ENCODE peak calls at places on chromosome 15, in nine cellular contexts. B is nephron progenitor cell, R is activated gamma-delta T cell treated with Interleukin-2 at 50 U/mL for 16 hours, W is T-helper 2 cell, C is uterus, Y is DMS53, D is thoracic aorta, V is mesenchymal stem cell, T is fibroblast of pulmonary artery. Q is an unnamed sample.

GRCh38 chr15:89018235-89018634 is 70.0 kb upstream of the ABHD2 start:
- DNase-seq in D (peak), T (peak), R (no peak), B (peak), C (peak), V (no peak), W (no peak), Y (no peak), Q (peak)

GRCh38 chr15:101071651-101072050 is 152.5 kb downstream of the LRRK1 start:
- DNase-seq in V (no peak), B (no peak), T (no peak), R (no peak), D (no peak), C (no peak), W (no peak), Y (no peak), Q (no peak)

GRCh38 chr15:74631935-74632560 is 16.4 kb downstream of the CLK3 start:
- DNase-seq in W (peak), R (peak), C (peak), T (peak), B (peak), D (no peak), Y (peak), V (peak), Q (peak)

GRCh38 chr15:70132148-70132547 is 34.4 kb upstream of the TLE3 start:
- DNase-seq in D (no peak), Y (no peak), W (no peak), T (peak), C (peak), B (no peak), V (no peak), R (no peak), Q (no peak)

GRCh38 chr15:65611888-65612615 is 1.1 kb upstream of the INTS14 start:
- DNase-seq in T (no peak), Y (peak), C (no peak), W (no peak), V (no peak), B (peak), D (no peak), R (no peak), Q (no peak)

GRCh38 chr15:98903377-98904018 is 104.1 kb downstream of the PGPEP1L start:
- DNase-seq in R (no peak), Y (peak), D (no peak), T (peak), C (no peak), B (no peak), W (no peak), V (peak), Q (no peak)

GRCh38 chr15:25830844-25831443 is 32.2 kb downstream of the ATP10A start:
- DNase-seq in Y (no peak), W (no peak), R (no peak), C (peak), B (no peak), T (peak), V (peak), D (peak), Q (peak)

GRCh38 chr15:45862034-45862433 is 227.2 kb downstream of the SQOR start:
- DNase-seq in T (no peak), V (no peak), D (no peak), R (no peak), Y (no peak), B (no peak), C (no peak), W (no peak), Q (no peak)

GRCh38 chr15:65877752-65878151 is 8.5 kb downstream of the RAB11A start:
- DNase-seq in T (no peak), Y (no peak), W (no peak), C (no peak), R (no peak), D (no peak), V (no peak), B (no peak), Q (no peak)

GRCh38 chr15:78536134-78536533 is 4.1 kb upstream of the PSMA4 start:
- DNase-seq in R (no peak), C (no peak), V (peak), D (no peak), W (no peak), B (no peak), Y (no peak), T (no peak), Q (no peak)

GRCh38 chr15:84976746-84977345 is 4.8 kb upstream of the PDE8A start:
- DNase-seq in C (no peak), W (no peak), D (no peak), T (no peak), R (no peak), B (no peak), V (no peak), Y (no peak), Q (no peak)

GRCh38 chr15:83695901-83696425 is 42.0 kb downstream of the ADAMTSL3 start:
- DNase-seq in C (no peak), R (no peak), B (no peak), V (no peak), D (no peak), T (no peak), W (no peak), Y (no peak), Q (no peak)

GRCh38 chr15:100918690-100919480 is at the start of gene LRRK1:
- DNase-seq in D (no peak), T (peak), R (no peak), V (peak), W (no peak), B (peak), Y (peak), C (no peak), Q (peak)

GRCh38 chr15:90036343-90036742 is 35.2 kb downstream of the ZNF710 start:
- DNase-seq in Y (no peak), V (no peak), R (no peak), W (no peak), D (no peak), T (no peak), B (peak), C (no peak), Q (no peak)

GRCh38 chr15:72271895-72272212 is 500 bp downstream of the PARP6 start:
- DNase-seq in W (no peak), V (peak), R (no peak), D (no peak), Y (peak), B (no peak), C (no peak), T (peak), Q (no peak)

GRCh38 chr15:69792823-69793222 is 304.9 kb downstream of the TLE3 start:
- DNase-seq in C (no peak), B (no peak), W (no peak), V (no peak), D (no peak), T (no peak), R (no peak), Y (no peak), Q (no peak)

GRCh38 chr15:70127288-70127746 is 29.6 kb upstream of the TLE3 start:
- DNase-seq in R (no peak), D (no peak), T (peak), B (no peak), V (peak), Y (no peak), W (no peak), C (no peak), Q (peak)

GRCh38 chr15:46442901-46443590 is 808.2 kb downstream of the SQOR start:
- DNase-seq in R (no peak), T (peak), V (peak), W (no peak), D (no peak), B (no peak), Y (no peak), C (no peak), Q (no peak)

GRCh38 chr15:77251662-77252061 is 168.2 kb downstream of the PEAK1 start:
- DNase-seq in C (no peak), B (peak), T (peak), R (no peak), V (peak), Y (no peak), D (no peak), W (no peak), Q (no peak)

GRCh38 chr15:44535509-44536297 is 1.2 kb upstream of the EIF3J start:
- DNase-seq in C (peak), D (no peak), V (no peak), B (peak), W (no peak), Y (peak), R (peak), T (no peak), Q (no peak)

GRCh38 chr15:25846377-25846776 is 16.8 kb downstream of the ATP10A start:
- DNase-seq in D (no peak), W (no peak), B (no peak), Y (no peak), C (no peak), V (no peak), R (peak), T (no peak), Q (no peak)

GRCh38 chr15:100809151-100809550 is 70.5 kb upstream of the ALDH1A3 start:
- DNase-seq in C (no peak), V (no peak), T (peak), B (no peak), Y (no peak), D (no peak), R (no peak), W (no peak), Q (no peak)

GRCh38 chr15:78225783-78226541 is 8.4 kb downstream of the ACSBG1 start:
- DNase-seq in D (no peak), T (no peak), C (no peak), W (no peak), R (no peak), Y (no peak), B (no peak), V (no peak), Q (no peak)

GRCh38 chr15:74415966-74416916 is 17.5 kb downstream of the SEMA7A start:
- DNase-seq in R (no peak), Y (no peak), V (no peak), C (no peak), T (no peak), D (no peak), B (no peak), W (no peak), Q (no peak)

GRCh38 chr15:62846131-62846804 is 196.3 kb upstream of the TPM1 start:
- DNase-seq in R (no peak), D (no peak), C (no peak), B (no peak), W (no peak), T (no peak), V (no peak), Y (no peak), Q (no peak)

GRCh38 chr15:101308604-101309435 is 13.8 kb upstream of the SNRPA1 start:
- DNase-seq in V (no peak), T (no peak), Y (no peak), R (no peak), W (no peak), C (no peak), D (no peak), B (no peak), Q (no peak)

GRCh38 chr15:80418892-80419537 is 14.8 kb downstream of the ARNT2 start:
- DNase-seq in D (no peak), V (peak), R (no peak), Y (peak), B (peak), W (no peak), T (peak), C (no peak), Q (no peak)

GRCh38 chr15:96184297-96184696 is 146.2 kb upstream of the NR2F2 start:
- DNase-seq in D (no peak), B (no peak), V (no peak), C (no peak), W (no peak), T (no peak), Y (no peak), R (no peak), Q (no peak)

GRCh38 chr15:99123706-99124451 is 19.0 kb downstream of the SYNM start:
- DNase-seq in D (peak), B (peak), V (peak), W (no peak), T (peak), Y (peak), R (no peak), C (peak), Q (peak)

GRCh38 chr15:38991126-38991525 is 426.5 kb upstream of the RASGRP1 start:
- DNase-seq in C (no peak), V (peak), T (peak), Y (peak), B (no peak), R (no peak), W (no peak), D (no peak), Q (no peak)

GRCh38 chr15:89803941-89804800 is 10.5 kb downstream of the ANPEP start:
- DNase-seq in T (no peak), B (no peak), R (no peak), Y (no peak), W (no peak), D (no peak), V (no peak), C (no peak), Q (no peak)

GRCh38 chr15:39238443-39238842 is 342.4 kb upstream of the THBS1 start:
- DNase-seq in T (no peak), R (no peak), D (no peak), V (no peak), Y (no peak), B (no peak), C (no peak), W (no peak), Q (no peak)

GRCh38 chr15:61046291-61046690 is 182.8 kb downstream of the RORA start:
- DNase-seq in Y (no peak), V (no peak), W (no peak), T (no peak), D (no peak), R (no peak), C (no peak), B (no peak), Q (no peak)

Q was measured in left ventricle myocardium superior.